ENCODE peak calls at places on chromosomes 13 and 19, in six cellular contexts. H is choroid plexus epithelial cell; F is substantia nigra; A is CD4-positive, alpha-beta T cell; D is A172; J is activated CD8-positive, alpha-beta memory T cell treated with anti-CD3 and anti-CD28 coated beads for 1 hour. Y is an unnamed sample.

GRCh38 chr13:41500501-41500900 is 43.2 kb downstream of the RGCC start:
- DNase-seq in H (no peak), F (no peak), A (peak; percentile 17), D (peak; percentile 32), J (no peak), Y (no peak)

GRCh38 chr19:49528211-49528771 is 488 bp downstream of the RCN3 start:
- DNase-seq in H (peak; percentile 49), F (no peak), A (no peak), D (no peak), J (no peak), Y (no peak)

GRCh38 chr19:54114340-54114826 is 1.1 kb downstream of the TFPT start:
- DNase-seq in H (peak; percentile 67), F (peak; percentile 9), A (no peak), D (peak; percentile 49), J (peak; percentile 33), Y (no peak)

GRCh38 chr19:50790365-50790825 is at the start of gene ACP4:
- DNase-seq in H (no peak), F (no peak), A (no peak), D (no peak), J (no peak), Y (no peak)

GRCh38 chr13:98451676-98452105 is 125.2 kb downstream of the STK24 start:
- DNase-seq in H (peak; percentile 75), F (no peak), A (no peak), D (no peak), J (no peak), Y (no peak)

GRCh38 chr13:88908896-88909535 is 1237.8 kb downstream of the SLITRK5 start:
- DNase-seq in H (no peak), F (no peak), A (no peak), D (no peak), J (no peak), Y (no peak)

GRCh38 chr13:36395280-36395679 is 37.0 kb upstream of the CCNA1 start:
- DNase-seq in H (peak; percentile 85), F (no peak), A (no peak), D (peak; percentile 27), J (no peak), Y (peak; percentile 73)

GRCh38 chr13:20412761-20413355 is 112.8 kb downstream of the CRYL1 start:
- DNase-seq in H (no peak), F (no peak), A (no peak), D (no peak), J (no peak), Y (no peak)

GRCh38 chr19:53182202-53182601 is 11.0 kb downstream of the ZNF665 start:
- DNase-seq in H (peak; percentile 79), F (no peak), A (no peak), D (peak; percentile 69), J (no peak), Y (no peak)

GRCh38 chr19:33953592-33953991 is 156.9 kb downstream of the KCTD15 start:
- DNase-seq in H (peak; percentile 21), F (no peak), A (no peak), D (no peak), J (no peak), Y (no peak)

GRCh38 chr19:35085947-35086346 is 29.7 kb upstream of the FXYD3 start:
- DNase-seq in H (no peak), F (no peak), A (no peak), D (no peak), J (no peak), Y (no peak)

GRCh38 chr19:32675720-32676185 is at the start of gene RGS9BP:
- DNase-seq in H (peak; percentile 66), F (peak; percentile 72), A (peak; percentile 15), D (peak; percentile 70), J (peak; percentile 53), Y (no peak)

GRCh38 chr13:72113070-72113469 is 246.1 kb upstream of the DACH1 start:
- DNase-seq in H (no peak), F (no peak), A (no peak), D (no peak), J (no peak), Y (no peak)

GRCh38 chr19:36108684-36109083 is 2.3 kb upstream of the OVOL3 start:
- DNase-seq in H (no peak), F (no peak), A (no peak), D (no peak), J (no peak), Y (no peak)

GRCh38 chr13:37701306-37701705 is 102.7 kb upstream of the POSTN start:
- DNase-seq in H (peak; percentile 80), F (no peak), A (no peak), D (no peak), J (no peak), Y (no peak)

GRCh38 chr19:57664269-57665127 is 4.2 kb upstream of the ZSCAN4 start:
- DNase-seq in H (peak; percentile 54), F (peak; percentile 28), A (no peak), D (peak; percentile 45), J (no peak), Y (no peak)